ENCODE peak calls at places on chromosomes 11 and 22, in eight cellular contexts. L is HL-60; O is neural progenitor cell; B is PC-3; A is iPS DF 6.9; X is IMR-90; Y is CD8-positive, alpha-beta memory T cell; Q is lower leg skin. T is an unnamed sample.

GRCh38 chr11:113241190-113242051 is 73.0 kb upstream of the TTC12 start:
- DNase-seq in L (no peak), O (no peak), B (no peak), A (no peak), X (peak), Y (no peak), Q (no peak), T (no peak)

GRCh38 chr22:28943501-28943879 is 60.1 kb downstream of the ZNRF3 start:
- DNase-seq in L (peak), O (no peak), B (no peak), A (no peak), X (no peak), Y (no peak), Q (peak), T (no peak)

GRCh38 chr11:9150501-9150900 is 59.1 kb upstream of the SCUBE2 start:
- DNase-seq in L (no peak), O (no peak), B (peak), A (no peak), X (peak), Y (no peak), Q (no peak), T (no peak)

GRCh38 chr22:30204742-30205111 is 41.8 kb downstream of the LIF start:
- DNase-seq in L (no peak), O (no peak), B (no peak), A (no peak), X (peak), Y (no peak), Q (no peak), T (no peak)

GRCh38 chr11:94219771-94220170 is 84.6 kb upstream of the IZUMO1R start:
- DNase-seq in L (no peak), O (no peak), B (peak), A (no peak), X (no peak), Y (no peak), Q (no peak), T (no peak)

GRCh38 chr22:46762238-46763050 is at the start of gene TBC1D22A:
- DNase-seq in L (peak), O (peak), B (peak), A (peak), X (peak), Y (peak), Q (peak), T (peak)

GRCh38 chr11:83061883-83062282 is 9.8 kb downstream of the RAB30 start:
- DNase-seq in L (no peak), O (no peak), B (no peak), A (no peak), X (no peak), Y (no peak), Q (no peak), T (no peak)

GRCh38 chr11:27392715-27393114 is 29.7 kb upstream of the CCDC34 start:
- DNase-seq in L (no peak), O (peak), B (peak), A (no peak), X (peak), Y (no peak), Q (no peak), T (no peak)

DNA sequence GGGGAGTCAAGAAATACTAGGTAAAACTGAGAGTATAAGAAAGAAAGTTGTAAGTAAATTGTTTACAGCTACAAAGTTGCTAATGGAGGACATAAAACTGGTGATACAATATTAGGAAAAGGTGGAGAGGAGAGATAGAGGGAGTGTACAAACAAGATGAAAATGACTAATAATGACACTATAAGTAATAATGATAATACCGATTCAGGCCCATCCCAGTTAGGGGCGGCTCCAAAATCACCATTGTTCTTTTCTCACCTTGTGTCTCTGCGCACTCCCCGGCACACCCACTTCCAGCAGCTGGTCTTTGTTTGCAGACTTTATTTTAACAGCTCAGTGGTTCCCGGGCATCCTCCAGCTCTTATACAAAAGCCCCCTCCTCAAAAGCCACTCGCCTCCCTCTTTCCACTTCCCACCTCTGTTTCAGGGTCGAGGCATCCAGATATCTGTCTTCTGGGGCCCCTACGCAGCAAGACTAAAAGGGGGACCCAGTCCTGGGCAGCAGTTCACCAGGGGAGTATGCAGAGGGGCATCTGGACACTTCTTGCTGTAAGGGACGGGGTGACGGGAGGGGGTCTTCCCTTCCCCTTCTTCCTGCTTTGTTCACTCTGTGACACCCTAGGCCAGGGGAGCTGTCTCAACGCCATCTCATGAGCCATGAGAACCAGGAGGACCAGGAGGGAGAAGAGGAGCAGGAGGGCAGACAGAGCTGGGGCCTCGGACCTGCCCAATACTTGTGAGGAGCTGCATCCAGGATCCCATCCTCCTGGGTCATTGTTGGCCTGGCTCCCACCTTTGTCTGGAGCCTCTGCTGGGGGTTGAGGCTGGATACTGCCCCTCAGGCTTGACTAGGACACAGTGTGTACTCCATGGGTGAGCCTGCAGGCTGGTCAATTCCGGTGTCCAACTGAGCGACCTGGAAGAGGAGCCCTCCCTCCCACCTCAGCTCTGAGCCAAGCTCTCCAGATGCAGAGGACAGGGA is 2.7 kb downstream of the APOL2 start:
- DNase-seq in L (no peak), O (peak), B (no peak), A (no peak), X (no peak), Y (no peak), Q (no peak), T (no peak)
- H3K4me3 ChIP-seq in L (no peak), O (no peak), B (no peak), A (no peak), X (no peak), Y (peak), Q (no peak), T (peak)

DNA sequence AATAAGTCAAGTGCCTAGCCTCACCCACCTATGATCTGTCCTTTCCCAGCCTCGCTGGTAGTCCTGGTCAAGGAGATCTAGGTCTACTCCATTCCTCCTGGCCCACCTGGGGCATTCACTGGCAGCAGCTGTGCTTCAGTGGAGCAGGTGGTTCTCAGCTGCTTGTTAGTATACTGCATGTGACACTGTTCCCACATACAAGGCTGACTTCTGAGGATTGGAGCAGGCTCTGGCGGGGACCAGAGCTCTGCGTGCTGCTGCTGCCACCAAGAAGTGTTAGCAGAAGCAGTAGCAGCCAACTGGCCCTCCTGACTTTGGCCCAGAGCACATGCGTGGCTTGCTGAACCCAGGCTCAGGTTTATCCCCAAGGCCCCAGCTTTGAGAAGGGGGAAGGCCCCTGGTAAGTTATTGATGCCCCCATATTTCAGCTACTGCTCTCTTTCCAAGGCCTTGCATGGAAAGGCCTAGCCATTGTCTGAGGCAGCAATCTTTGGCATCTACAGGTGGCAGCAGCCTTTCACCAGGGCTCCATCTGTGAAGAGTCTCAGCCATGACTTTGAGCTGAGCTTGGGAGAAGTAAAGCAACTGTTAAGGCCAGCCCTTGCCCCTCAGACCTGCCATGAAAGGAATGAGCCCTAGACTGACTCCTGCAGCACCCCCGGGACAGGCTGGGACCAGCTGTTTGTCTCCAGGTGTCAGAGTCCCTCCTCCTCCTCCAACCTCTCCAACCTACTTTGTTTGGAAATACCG is 26.5 kb downstream of the ARHGAP1 start:
- DNase-seq in L (no peak), O (no peak), B (no peak), A (no peak), X (no peak), Y (no peak), Q (no peak), T (no peak)
- H3K4me3 ChIP-seq in L (no peak), O (no peak), B (no peak), A (no peak), X (no peak), Y (no peak), Q (no peak), T (no peak)

GRCh38 chr11:11498195-11498594 is 123.6 kb downstream of the GALNT18 start:
- DNase-seq in L (no peak), O (no peak), B (no peak), A (no peak), X (no peak), Y (no peak), Q (no peak), T (no peak)
- H3K4me3 ChIP-seq in L (no peak), O (no peak), B (no peak), A (no peak), X (no peak), Y (no peak), Q (no peak), T (no peak)

GRCh38 chr11:62400281-62400680 is 18.6 kb upstream of the SCGB1A1 start:
- DNase-seq in L (no peak), O (no peak), B (no peak), A (no peak), X (no peak), Y (no peak), Q (no peak), T (no peak)

GRCh38 chr11:62399868-62400245 is 19.0 kb upstream of the SCGB1A1 start:
- DNase-seq in L (no peak), O (no peak), B (no peak), A (no peak), X (no peak), Y (no peak), Q (no peak), T (no peak)

GRCh38 chr11:62395885-62396778 is 22.7 kb upstream of the SCGB1A1 start:
- DNase-seq in L (no peak), O (no peak), B (no peak), A (no peak), X (no peak), Y (no peak), Q (no peak), T (no peak)

GRCh38 chr11:62399172-62399867 is 19.5 kb upstream of the SCGB1A1 start:
- DNase-seq in L (no peak), O (no peak), B (no peak), A (no peak), X (no peak), Y (no peak), Q (no peak), T (no peak)

GRCh38 chr11:62398011-62398994 is 20.5 kb upstream of the SCGB1A1 start:
- DNase-seq in L (peak), O (no peak), B (no peak), A (no peak), X (peak), Y (no peak), Q (no peak), T (no peak)
- H3K4me3 ChIP-seq in L (no peak), O (no peak), B (no peak), A (no peak), X (no peak), Y (no peak), Q (no peak), T (no peak)

GRCh38 chr22:40472579-40472978 is 102.2 kb downstream of the SGSM3 start:
- DNase-seq in L (no peak), O (no peak), B (no peak), A (no peak), X (no peak), Y (no peak), Q (no peak), T (no peak)
- H3K4me3 ChIP-seq in L (no peak), O (no peak), B (no peak), A (no peak), X (no peak), Y (no peak), Q (no peak), T (no peak)

GRCh38 chr11:127675602-127676001 is 675.0 kb upstream of the KIRREL3 start:
- DNase-seq in L (no peak), O (no peak), B (no peak), A (no peak), X (peak), Y (no peak), Q (no peak), T (no peak)

GRCh38 chr11:127677813-127678212 is 677.2 kb upstream of the KIRREL3 start:
- DNase-seq in L (no peak), O (peak), B (no peak), A (no peak), X (no peak), Y (no peak), Q (no peak), T (no peak)

GRCh38 chr11:127670372-127670771 is 669.8 kb upstream of the KIRREL3 start:
- DNase-seq in L (no peak), O (no peak), B (no peak), A (no peak), X (no peak), Y (no peak), Q (no peak), T (no peak)

GRCh38 chr11:127680146-127680545 is 679.6 kb upstream of the KIRREL3 start:
- DNase-seq in L (no peak), O (no peak), B (no peak), A (no peak), X (no peak), Y (no peak), Q (no peak), T (no peak)

DNA sequence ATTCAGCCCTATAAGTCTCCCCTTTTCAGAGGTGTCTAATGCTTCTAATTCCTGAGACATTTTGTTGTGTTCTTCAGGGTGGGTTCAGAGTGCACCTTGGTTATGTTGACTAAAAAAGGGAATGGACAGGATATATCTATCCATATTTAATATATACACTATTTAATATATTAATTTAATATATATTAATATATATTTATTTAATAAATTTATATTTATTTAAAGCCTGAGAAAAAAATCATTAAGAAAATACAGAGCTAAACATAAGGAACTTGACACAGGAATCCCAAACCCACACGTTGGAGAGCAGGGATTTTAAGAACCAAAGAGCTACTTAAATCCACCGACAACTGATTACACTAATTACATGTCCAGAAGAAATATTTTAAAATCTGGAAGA is 674.2 kb upstream of the KIRREL3 start:
- DNase-seq in L (no peak), O (no peak), B (no peak), A (no peak), X (no peak), Y (no peak), Q (no peak), T (no peak)
- H3K4me3 ChIP-seq in L (no peak), O (no peak), B (no peak), A (no peak), X (no peak), Y (no peak), Q (no peak), T (no peak)

GRCh38 chr11:47593934-47594855 is at the start of gene C1QTNF4:
- DNase-seq in L (no peak), O (peak), B (no peak), A (no peak), X (no peak), Y (no peak), Q (no peak), T (no peak)
- H3K4me3 ChIP-seq in L (no peak), O (peak), B (peak), A (peak), X (peak), Y (no peak), Q (peak), T (peak)

GRCh38 chr11:10455637-10456487 is 798 bp downstream of the AMPD3 start:
- DNase-seq in L (peak), O (peak), B (peak), A (no peak), X (peak), Y (peak), Q (peak), T (no peak)
- H3K4me3 ChIP-seq in L (peak), O (peak), B (peak), A (no peak), X (peak), Y (peak), Q (peak), T (peak)

DNA sequence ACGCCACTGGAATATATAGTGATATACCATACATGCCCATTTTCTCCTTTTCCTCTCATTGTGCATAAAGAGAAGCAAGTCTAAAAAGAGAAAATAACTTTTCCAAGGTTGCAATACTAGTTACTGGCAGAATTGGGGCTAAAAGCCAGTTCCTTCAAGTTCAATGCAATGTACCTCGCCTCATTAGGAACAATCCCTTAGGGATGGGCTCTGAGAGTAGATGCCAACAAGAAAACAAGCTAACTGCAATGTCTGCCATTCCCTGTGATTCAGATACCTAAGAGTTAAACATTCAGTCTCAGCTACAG is 114.3 kb downstream of the RBFOX2 start:
- DNase-seq in L (no peak), O (no peak), B (no peak), A (no peak), X (no peak), Y (no peak), Q (no peak), T (no peak)
- H3K4me3 ChIP-seq in L (no peak), O (peak), B (peak), A (no peak), X (no peak), Y (no peak), Q (no peak), T (peak)

DNA sequence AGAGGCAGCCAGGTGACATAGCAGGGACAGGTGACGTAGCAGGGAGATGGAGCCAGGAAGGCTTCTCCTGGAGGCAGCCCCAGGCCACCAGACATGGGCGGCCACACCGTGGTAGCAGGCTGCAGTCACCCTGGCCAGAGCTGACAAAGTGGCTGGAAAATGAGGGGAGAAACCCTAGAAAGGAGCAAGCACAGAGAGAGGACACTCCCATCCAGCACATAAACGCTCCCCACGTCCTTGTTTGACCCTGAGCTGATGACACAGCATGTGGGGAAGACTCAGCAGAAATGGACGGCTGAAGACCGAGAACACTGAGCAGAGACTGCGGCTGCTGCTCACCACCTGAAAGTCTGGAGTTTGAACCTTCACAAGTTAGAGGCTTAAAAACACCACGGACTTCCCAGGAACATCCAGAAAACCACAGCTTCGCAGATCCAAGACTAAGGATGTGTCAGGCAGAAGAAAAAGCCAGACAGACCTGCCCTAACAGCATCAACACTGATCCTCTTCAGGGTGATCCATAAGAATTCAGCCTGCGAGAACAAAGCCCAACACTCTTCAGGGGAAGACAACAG is 28.7 kb downstream of the DRD4 start:
- DNase-seq in L (peak), O (no peak), B (no peak), A (no peak), X (peak), Y (no peak), Q (no peak), T (no peak)
- H3K4me3 ChIP-seq in L (no peak), O (no peak), B (no peak), A (no peak), X (no peak), Y (no peak), Q (no peak), T (no peak)

T was measured in dorsolateral prefrontal cortex.